ENCODE peak calls at places on chromosomes 13 and 19, in nine cellular contexts. P, J, R, U, C, X, Y, A and D are unnamed samples.

GRCh38 chr13:30880756-30881155 is 25.3 kb upstream of the MEDAG start:
- DNase-seq in C (no peak), A (peak), Y (no peak), X (no peak), P (no peak), J (peak), U (peak), R (peak), D (no peak)

GRCh38 chr13:48892311-48892710 is 83.4 kb upstream of the FNDC3A start:
- DNase-seq in U (peak), C (no peak), P (peak), R (peak), X (no peak), J (no peak), Y (no peak), A (peak), D (peak)

GRCh38 chr19:10899171-10899653 is 27.9 kb downstream of the CARM1 start:
- DNase-seq in U (peak), R (peak), J (no peak), C (peak), P (no peak), Y (no peak), A (no peak), X (no peak), D (no peak)

GRCh38 chr13:73810647-73811046 is 323.6 kb downstream of the KLF12 start:
- DNase-seq in A (no peak), P (no peak), U (no peak), R (no peak), X (no peak), Y (no peak), J (no peak), C (no peak), D (no peak)

GRCh38 chr13:84896128-84896527 is 903.1 kb downstream of the SLITRK6 start:
- DNase-seq in C (no peak), A (peak), P (peak), X (no peak), U (peak), R (peak), J (peak), Y (peak), D (no peak)

GRCh38 chr13:75836441-75836840 is 200.3 kb downstream of the LMO7 start:
- DNase-seq in C (peak), P (no peak), Y (no peak), R (no peak), X (no peak), J (no peak), U (no peak), A (no peak), D (no peak)

GRCh38 chr13:99231726-99232125 is 26.5 kb downstream of the GPR18 start:
- DNase-seq in J (no peak), R (no peak), P (no peak), Y (no peak), C (no peak), U (no peak), A (no peak), X (no peak), D (no peak)

GRCh38 chr19:45667620-45668341 is at the start of gene GIPR:
- DNase-seq in A (no peak), U (peak), R (peak), P (peak), C (peak), X (no peak), J (no peak), Y (peak), D (peak)

GRCh38 chr19:6228523-6229215 is 51.1 kb downstream of the MLLT1 start:
- DNase-seq in A (peak), X (no peak), P (no peak), C (no peak), U (no peak), Y (no peak), R (no peak), J (no peak), D (no peak)

GRCh38 chr19:8724276-8724675 is 2.8 kb downstream of the OR2Z1 start:
- DNase-seq in J (no peak), X (no peak), U (no peak), R (no peak), Y (no peak), A (no peak), C (no peak), P (no peak), D (no peak)

GRCh38 chr13:40874138-40874776 is 84.8 kb downstream of the SLC25A15 start:
- DNase-seq in A (peak), R (peak), Y (no peak), J (no peak), U (no peak), X (no peak), C (no peak), P (no peak), D (no peak)

GRCh38 chr13:64551755-64552154 is 2678.4 kb downstream of the PCDH9 start:
- DNase-seq in C (no peak), P (no peak), J (peak), X (no peak), A (peak), R (peak), U (peak), Y (no peak), D (peak)

GRCh38 chr19:5154129-5154798 is 185.4 kb downstream of the KDM4B start:
- DNase-seq in A (no peak), J (no peak), C (no peak), Y (peak), P (peak), U (no peak), R (peak), X (no peak), D (no peak)

GRCh38 chr19:42601811-42602443 is 7.2 kb upstream of the CEACAM8 start:
- DNase-seq in Y (peak), U (peak), A (no peak), J (no peak), R (peak), C (no peak), X (no peak), P (peak), D (no peak)